ENCODE peak calls at places on chromosomes 11 and 22, in four cellular contexts. R is A549, Y is IMR-90, T is GM12878. G is an unnamed sample.

GRCh38 chr11:128689946-128690745 is 3.7 kb upstream of the FLI1 start:
- DNase-seq in R (no peak), Y (no peak), T (no peak), G (no peak)

GRCh38 chr11:16392646-16393045 is 36.3 kb upstream of the SOX6 start:
- DNase-seq in R (no peak), Y (peak; percentile 19), T (no peak), G (no peak)

GRCh38 chr11:107704432-107704831 is 7.4 kb downstream of the SLN start:
- DNase-seq in R (no peak), Y (peak; percentile 61), T (no peak), G (no peak)

GRCh38 chr11:61533039-61533375 is 24.5 kb downstream of the LRRC10B start:
- DNase-seq in R (no peak), Y (no peak), T (no peak), G (no peak)

GRCh38 chr22:18044548-18045271 is 20.3 kb upstream of the MICAL3 start:
- DNase-seq in R (no peak), Y (peak; percentile 63), T (no peak), G (no peak)

GRCh38 chr11:46600162-46600561 is 6.3 kb upstream of the AMBRA1 start:
- DNase-seq in R (no peak), Y (no peak), T (no peak), G (no peak)

GRCh38 chr11:113645593-113646349 is 60.3 kb downstream of the TMPRSS5 start:
- DNase-seq in R (no peak), Y (no peak), T (no peak), G (no peak)

GRCh38 chr11:131538322-131538721 is 167.9 kb downstream of the NTM start:
- DNase-seq in R (no peak), Y (no peak), T (no peak), G (no peak)

GRCh38 chr11:8867856-8868705 is 42.9 kb upstream of the AKIP1 start:
- DNase-seq in R (no peak), Y (peak; percentile 63), T (no peak), G (no peak)

GRCh38 chr22:31140746-31141145 is 438 bp upstream of the PLA2G3 start:
- DNase-seq in R (no peak), Y (no peak), T (no peak), G (no peak)

GRCh38 chr11:33802414-33802950 is 28.2 kb upstream of the FBXO3 start:
- DNase-seq in R (peak; percentile 70), Y (peak; percentile 88), T (no peak), G (peak; percentile 30)

GRCh38 chr11:96337541-96338530 is 5.2 kb downstream of the MAML2 start:
- DNase-seq in R (no peak), Y (peak; percentile 60), T (no peak), G (peak; percentile 38)

GRCh38 chr22:19750666-19751490 is 9.7 kb upstream of the TBX1 start:
- DNase-seq in R (no peak), Y (peak; percentile 76), T (no peak), G (no peak)

GRCh38 chr11:65625628-65626342 is 10.2 kb downstream of the PCNX3 start:
- DNase-seq in R (peak; percentile 69), Y (no peak), T (no peak), G (peak; percentile 39)

GRCh38 chr11:46930089-46930488 is 6.5 kb upstream of the CSTPP1 start:
- DNase-seq in R (peak; percentile 50), Y (peak; percentile 73), T (no peak), G (no peak)

GRCh38 chr11:2774173-2775082 is 74.6 kb upstream of the KCNQ1OT1 start:
- DNase-seq in R (no peak), Y (no peak), T (no peak), G (no peak)

GRCh38 chr11:134223066-134223465 is 701 bp downstream of the NCAPD3 start:
- DNase-seq in R (no peak), Y (no peak), T (no peak), G (no peak)

DNA sequence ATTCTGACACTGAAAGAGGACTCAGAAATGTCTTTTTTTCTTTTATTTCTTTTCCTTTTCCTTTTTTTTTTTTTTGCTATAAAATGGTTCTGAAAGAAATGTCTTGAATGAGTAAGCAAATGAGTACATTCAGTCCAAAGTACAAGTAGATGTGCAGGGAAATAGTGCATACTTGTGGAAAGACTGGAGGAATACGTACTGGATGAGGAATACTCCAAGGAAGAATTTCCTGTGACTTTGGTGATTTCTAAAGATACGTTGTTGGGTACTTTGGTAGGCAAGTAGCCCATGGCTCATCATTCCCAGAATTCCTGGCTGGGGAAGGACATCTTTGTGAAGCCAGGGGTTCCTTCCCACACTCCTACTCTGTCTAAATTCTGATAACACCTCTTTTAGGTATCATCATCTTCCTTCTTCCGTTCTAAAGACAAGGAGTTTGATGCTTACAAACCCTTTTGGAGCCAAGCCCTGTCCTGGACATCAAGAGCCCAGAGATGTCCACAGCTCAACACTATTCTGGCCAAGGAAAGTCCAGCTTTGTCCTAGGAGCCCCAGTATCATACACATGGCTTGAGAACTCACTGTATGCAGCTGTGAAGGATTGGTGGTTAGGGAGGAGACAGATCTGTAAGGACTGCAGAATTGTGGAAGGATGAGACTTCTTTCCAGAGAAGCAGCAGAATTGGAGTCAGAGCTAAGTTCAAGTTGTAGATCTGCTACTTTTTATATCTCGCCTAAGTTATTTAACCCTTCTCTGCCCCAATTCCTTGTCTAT is 4.8 kb upstream of the NUP98 start:
- DNase-seq in R (no peak), Y (peak; percentile 58), T (no peak), G (no peak)
- TF ChIP-seq ELK1 in R (no peak), Y (no peak), T (no peak), G (no peak)

GRCh38 chr11:31625868-31626267 is 116.3 kb downstream of the ELP4 start:
- DNase-seq in R (no peak), Y (no peak), T (no peak), G (no peak)

GRCh38 chr11:31619980-31620379 is 110.4 kb downstream of the ELP4 start:
- DNase-seq in R (no peak), Y (no peak), T (no peak), G (no peak)

DNA sequence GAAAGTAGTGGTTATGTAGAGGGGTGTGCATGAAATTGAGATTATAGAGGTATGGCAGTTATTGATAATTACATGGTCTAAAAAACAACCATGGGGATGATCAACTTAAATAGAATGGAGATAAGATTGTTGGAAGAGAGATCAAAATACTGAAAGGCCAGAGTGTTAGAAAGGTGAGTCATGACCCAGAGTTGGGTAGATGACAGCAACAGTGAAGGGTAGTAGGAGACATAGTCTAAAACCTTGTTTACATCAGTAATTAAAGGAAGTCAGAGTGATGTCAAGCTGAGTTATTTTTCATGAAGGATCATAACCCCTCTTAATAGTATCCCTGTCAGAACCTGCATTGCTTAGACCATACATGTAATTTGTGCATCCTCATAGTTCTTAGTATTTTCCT is 110.9 kb downstream of the ELP4 start:
- DNase-seq in R (no peak), Y (no peak), T (no peak), G (no peak)
- TF ChIP-seq ELK1 in R (no peak), Y (no peak), T (no peak), G (no peak)

DNA sequence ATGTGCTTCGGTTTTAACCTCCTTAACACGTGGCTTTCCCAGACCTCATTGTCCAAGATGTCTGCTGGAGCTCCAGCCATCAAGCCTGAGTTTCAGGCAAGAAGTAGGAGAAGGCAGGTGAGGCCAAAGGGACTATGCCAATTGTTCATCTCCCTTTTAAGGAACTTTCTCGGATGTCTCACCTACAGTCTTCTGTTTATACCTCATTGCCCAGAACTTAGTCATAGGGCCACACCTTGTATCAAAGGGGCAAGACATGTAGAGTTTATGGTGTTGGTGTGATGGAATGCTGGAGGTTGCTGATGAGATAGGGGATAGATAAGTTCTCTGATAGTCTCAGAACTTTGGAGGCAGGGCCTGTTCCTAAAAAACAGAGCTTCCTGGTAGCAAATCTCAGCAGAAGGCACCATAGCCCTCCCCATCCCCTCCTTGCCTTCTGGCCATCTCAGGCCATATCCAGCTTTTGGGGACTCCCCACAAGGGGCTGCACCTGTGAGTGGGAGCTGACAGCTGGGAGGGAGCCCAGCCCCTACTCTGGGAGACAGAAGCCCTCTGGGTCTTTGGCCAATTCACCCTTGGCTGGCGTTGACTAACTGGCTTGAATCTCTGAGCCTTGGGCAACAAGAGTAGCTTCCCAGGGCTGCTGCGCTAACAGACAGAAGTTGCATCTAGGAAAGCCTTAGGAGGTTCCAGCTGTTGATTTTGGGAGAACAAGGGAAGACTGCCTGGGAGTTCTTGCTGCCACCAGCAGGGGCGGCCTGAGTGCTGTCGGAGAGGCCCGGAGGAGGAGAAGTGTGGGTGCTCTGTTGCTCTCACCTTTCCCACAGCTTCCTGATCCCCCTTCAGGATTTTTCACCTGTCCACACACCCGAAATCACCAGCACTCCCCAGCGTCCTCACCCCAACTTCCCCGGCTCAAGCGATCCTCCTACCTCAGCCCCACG is 149.8 kb upstream of the THY1 start:
- DNase-seq in R (no peak), Y (no peak), T (no peak), G (no peak)
- TF ChIP-seq ELK1 in R (no peak), Y (no peak), T (no peak), G (no peak)

DNA sequence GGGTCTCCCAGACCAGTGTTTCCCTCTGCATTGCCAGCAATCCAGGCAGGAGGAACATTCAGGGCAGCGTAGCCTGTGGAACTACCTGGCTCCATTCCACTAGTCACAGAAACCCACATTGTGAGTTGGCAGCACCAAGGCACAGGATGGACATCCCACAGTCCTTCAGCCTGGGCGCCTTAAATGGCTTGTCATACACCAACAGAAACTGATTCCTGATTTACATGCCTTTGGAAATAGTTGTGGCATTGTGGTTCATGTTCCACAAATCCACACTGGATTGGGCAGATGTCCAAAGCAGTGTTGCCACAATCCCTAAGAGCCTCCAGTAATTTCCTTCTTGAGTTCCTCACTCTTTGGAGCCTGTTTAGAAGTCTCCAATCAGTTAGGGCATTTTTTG is 225.6 kb downstream of the BLID start:
- DNase-seq in R (no peak), Y (peak; percentile 80), T (no peak), G (no peak)
- TF ChIP-seq ELK1 in R (no peak), Y (no peak), T (no peak), G (no peak)

DNA sequence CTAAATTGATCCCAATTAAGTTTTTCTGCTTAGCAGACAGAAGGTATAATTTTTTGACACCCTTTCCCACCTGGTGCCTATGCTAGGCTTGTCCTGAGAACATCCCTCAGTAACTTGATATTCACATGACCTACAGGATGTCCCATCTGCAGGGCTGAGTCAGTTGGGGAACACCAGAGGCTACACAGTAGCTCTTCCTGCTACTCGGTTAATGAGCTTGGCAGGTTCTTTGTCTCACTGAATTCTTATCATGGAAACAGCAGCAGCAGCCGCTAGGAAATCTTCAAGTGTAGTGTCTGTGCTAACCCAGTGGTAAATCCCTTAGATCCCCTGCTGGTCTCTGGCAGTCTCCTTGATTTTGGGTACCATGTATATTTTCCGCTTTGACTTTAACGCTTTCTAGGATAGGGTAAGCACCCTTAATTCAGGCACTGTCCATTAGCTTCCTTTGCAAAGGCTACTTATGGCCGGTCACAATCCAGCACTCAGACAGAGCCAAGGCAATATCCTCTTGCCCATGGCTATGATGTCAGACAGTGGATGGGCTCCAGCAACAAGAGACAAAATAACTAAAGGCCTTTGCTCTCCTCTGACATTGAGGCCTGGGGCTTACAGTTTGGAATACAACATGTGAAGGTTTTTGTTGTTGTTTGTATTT is 8.5 kb downstream of the MRPL16 start:
- DNase-seq in R (no peak), Y (peak; percentile 36), T (no peak), G (no peak)
- TF ChIP-seq ELK1 in R (no peak), Y (no peak), T (no peak), G (no peak)